ENCODE peak calls at places on chromosomes 12 and 14, in eight cellular contexts. One of them, this sample, is unnamed.

GRCh38 chr12:88575361-88575959 is 4.8 kb downstream of the KITLG start:
- DNase-seq in activated B cell treated with CpG ODN at 0.5 μM for 24 hours: no peak
- DNase-seq in neural crest cell: no peak
- DNase-seq in M059J: no peak
- DNase-seq in H9: no peak
- DNase-seq in Caki2: no peak
- DNase-seq in effector CD4-positive, alpha-beta T cell: no peak
- DNase-seq in small intestine: no peak
- DNase-seq in this sample: no peak

GRCh38 chr12:120262852-120263724 is 2.4 kb downstream of the PXN start:
- DNase-seq in activated B cell treated with CpG ODN at 0.5 μM for 24 hours: no peak
- DNase-seq in neural crest cell: no peak
- DNase-seq in M059J: no peak
- DNase-seq in H9: peak; percentile 29
- DNase-seq in Caki2: peak; percentile 38
- DNase-seq in effector CD4-positive, alpha-beta T cell: no peak
- DNase-seq in small intestine: no peak
- DNase-seq in this sample: no peak

GRCh38 chr12:86710110-86710509 is 453.9 kb upstream of the MGAT4C start:
- DNase-seq in activated B cell treated with CpG ODN at 0.5 μM for 24 hours: no peak
- DNase-seq in neural crest cell: no peak
- DNase-seq in M059J: peak; percentile 6
- DNase-seq in H9: no peak
- DNase-seq in Caki2: no peak
- DNase-seq in effector CD4-positive, alpha-beta T cell: no peak
- DNase-seq in small intestine: no peak
- DNase-seq in this sample: no peak

GRCh38 chr14:36478782-36479181 is 41.2 kb downstream of the NKX2-1 start:
- DNase-seq in activated B cell treated with CpG ODN at 0.5 μM for 24 hours: no peak
- DNase-seq in neural crest cell: no peak
- DNase-seq in M059J: peak; percentile 61
- DNase-seq in H9: no peak
- DNase-seq in Caki2: no peak
- DNase-seq in effector CD4-positive, alpha-beta T cell: no peak
- DNase-seq in small intestine: no peak
- DNase-seq in this sample: no peak

GRCh38 chr12:100229036-100229635 is 28.5 kb downstream of the ACTR6 start:
- DNase-seq in activated B cell treated with CpG ODN at 0.5 μM for 24 hours: no peak
- DNase-seq in neural crest cell: no peak
- DNase-seq in M059J: peak; percentile 49
- DNase-seq in H9: no peak
- DNase-seq in Caki2: peak; percentile 3
- DNase-seq in effector CD4-positive, alpha-beta T cell: no peak
- DNase-seq in small intestine: peak; percentile 53
- DNase-seq in this sample: no peak

GRCh38 chr14:75310295-75311059 is 31.8 kb downstream of the FOS start:
- DNase-seq in activated B cell treated with CpG ODN at 0.5 μM for 24 hours: no peak
- DNase-seq in neural crest cell: peak; percentile 31
- DNase-seq in M059J: peak; percentile 86
- DNase-seq in H9: peak; percentile 94
- DNase-seq in Caki2: no peak
- DNase-seq in effector CD4-positive, alpha-beta T cell: no peak
- DNase-seq in small intestine: no peak
- DNase-seq in this sample: no peak

GRCh38 chr12:8844665-8845064 is 22.2 kb downstream of the A2ML1 start:
- DNase-seq in activated B cell treated with CpG ODN at 0.5 μM for 24 hours: no peak
- DNase-seq in neural crest cell: no peak
- DNase-seq in M059J: peak; percentile 10
- DNase-seq in H9: no peak
- DNase-seq in Caki2: no peak
- DNase-seq in effector CD4-positive, alpha-beta T cell: no peak
- DNase-seq in small intestine: peak; percentile 20
- DNase-seq in this sample: no peak

GRCh38 chr12:12379831-12380730 is 23.2 kb downstream of the BORCS5 start:
- DNase-seq in activated B cell treated with CpG ODN at 0.5 μM for 24 hours: no peak
- DNase-seq in neural crest cell: no peak
- DNase-seq in M059J: no peak
- DNase-seq in H9: no peak
- DNase-seq in Caki2: no peak
- DNase-seq in effector CD4-positive, alpha-beta T cell: peak; percentile 54
- DNase-seq in small intestine: peak; percentile 39
- DNase-seq in this sample: no peak

GRCh38 chr12:123141615-123142517 is 9.0 kb downstream of the PITPNM2 start:
- DNase-seq in activated B cell treated with CpG ODN at 0.5 μM for 24 hours: no peak
- DNase-seq in neural crest cell: no peak
- DNase-seq in M059J: peak; percentile 94
- DNase-seq in H9: no peak
- DNase-seq in Caki2: peak; percentile 84
- DNase-seq in effector CD4-positive, alpha-beta T cell: no peak
- DNase-seq in small intestine: peak; percentile 97
- DNase-seq in this sample: no peak

GRCh38 chr14:52852810-52853521 is 61.6 kb upstream of the GNPNAT1 start:
- DNase-seq in activated B cell treated with CpG ODN at 0.5 μM for 24 hours: no peak
- DNase-seq in neural crest cell: no peak
- DNase-seq in M059J: no peak
- DNase-seq in H9: no peak
- DNase-seq in Caki2: no peak
- DNase-seq in effector CD4-positive, alpha-beta T cell: no peak
- DNase-seq in small intestine: no peak
- DNase-seq in this sample: no peak

GRCh38 chr14:104292084-104292970 is 153.9 kb downstream of the KIF26A start:
- DNase-seq in activated B cell treated with CpG ODN at 0.5 μM for 24 hours: no peak
- DNase-seq in neural crest cell: no peak
- DNase-seq in M059J: no peak
- DNase-seq in H9: peak; percentile 51
- DNase-seq in Caki2: no peak
- DNase-seq in effector CD4-positive, alpha-beta T cell: no peak
- DNase-seq in small intestine: no peak
- DNase-seq in this sample: no peak

GRCh38 chr12:49705479-49706267 is 1.5 kb downstream of the FMNL3 start:
- DNase-seq in activated B cell treated with CpG ODN at 0.5 μM for 24 hours: peak; percentile 41
- DNase-seq in neural crest cell: no peak
- DNase-seq in M059J: peak; percentile 89
- DNase-seq in H9: peak; percentile 64
- DNase-seq in Caki2: no peak
- DNase-seq in effector CD4-positive, alpha-beta T cell: no peak
- DNase-seq in small intestine: no peak
- DNase-seq in this sample: peak; percentile 6

GRCh38 chr14:95413289-95414215 is 93.8 kb upstream of the CLMN start:
- DNase-seq in activated B cell treated with CpG ODN at 0.5 μM for 24 hours: no peak
- DNase-seq in neural crest cell: no peak
- DNase-seq in M059J: peak; percentile 22
- DNase-seq in H9: no peak
- DNase-seq in Caki2: no peak
- DNase-seq in effector CD4-positive, alpha-beta T cell: no peak
- DNase-seq in small intestine: no peak
- DNase-seq in this sample: no peak

GRCh38 chr12:78584695-78585094 is 279.9 kb upstream of the SYT1 start:
- DNase-seq in activated B cell treated with CpG ODN at 0.5 μM for 24 hours: no peak
- DNase-seq in neural crest cell: no peak
- DNase-seq in M059J: peak; percentile 5
- DNase-seq in H9: peak; percentile 73
- DNase-seq in Caki2: peak; percentile 34
- DNase-seq in effector CD4-positive, alpha-beta T cell: no peak
- DNase-seq in small intestine: no peak
- DNase-seq in this sample: no peak

GRCh38 chr14:99854831-99855230 is 61.6 kb downstream of the EML1 start:
- DNase-seq in activated B cell treated with CpG ODN at 0.5 μM for 24 hours: no peak
- DNase-seq in neural crest cell: no peak
- DNase-seq in M059J: no peak
- DNase-seq in H9: no peak
- DNase-seq in Caki2: no peak
- DNase-seq in effector CD4-positive, alpha-beta T cell: no peak
- DNase-seq in small intestine: no peak
- DNase-seq in this sample: no peak

GRCh38 chr12:50033317-50033679 is 8.0 kb upstream of the RACGAP1 start:
- DNase-seq in activated B cell treated with CpG ODN at 0.5 μM for 24 hours: no peak
- DNase-seq in neural crest cell: no peak
- DNase-seq in M059J: no peak
- DNase-seq in H9: no peak
- DNase-seq in Caki2: no peak
- DNase-seq in effector CD4-positive, alpha-beta T cell: no peak
- DNase-seq in small intestine: no peak
- DNase-seq in this sample: no peak

GRCh38 chr12:92899388-92900001 is 29.6 kb downstream of the EEA1 start:
- DNase-seq in activated B cell treated with CpG ODN at 0.5 μM for 24 hours: no peak
- DNase-seq in neural crest cell: no peak
- DNase-seq in M059J: peak; percentile 98
- DNase-seq in H9: no peak
- DNase-seq in Caki2: peak; percentile 73
- DNase-seq in effector CD4-positive, alpha-beta T cell: no peak
- DNase-seq in small intestine: no peak
- DNase-seq in this sample: no peak

GRCh38 chr14:104665663-104666522 is 23.5 kb upstream of the INF2 start:
- DNase-seq in activated B cell treated with CpG ODN at 0.5 μM for 24 hours: no peak
- DNase-seq in neural crest cell: peak; percentile 76
- DNase-seq in M059J: peak; percentile 29
- DNase-seq in H9: peak; percentile 59
- DNase-seq in Caki2: peak; percentile 67
- DNase-seq in effector CD4-positive, alpha-beta T cell: no peak
- DNase-seq in small intestine: peak; percentile 69
- DNase-seq in this sample: no peak

GRCh38 chr14:38207830-38208815 is at the start of gene SSTR1:
- DNase-seq in activated B cell treated with CpG ODN at 0.5 μM for 24 hours: no peak
- DNase-seq in neural crest cell: no peak
- DNase-seq in M059J: no peak
- DNase-seq in H9: peak; percentile 64
- DNase-seq in Caki2: peak; percentile 13
- DNase-seq in effector CD4-positive, alpha-beta T cell: no peak
- DNase-seq in small intestine: peak; percentile 98
- DNase-seq in this sample: no peak

GRCh38 chr14:50669441-50669986 is 1.4 kb upstream of the SAV1 start:
- DNase-seq in activated B cell treated with CpG ODN at 0.5 μM for 24 hours: no peak
- DNase-seq in neural crest cell: no peak
- DNase-seq in M059J: no peak
- DNase-seq in H9: no peak
- DNase-seq in Caki2: peak; percentile 52
- DNase-seq in effector CD4-positive, alpha-beta T cell: no peak
- DNase-seq in small intestine: no peak
- DNase-seq in this sample: no peak

GRCh38 chr12:19850341-19851065 is 411.2 kb downstream of the AEBP2 start:
- DNase-seq in activated B cell treated with CpG ODN at 0.5 μM for 24 hours: no peak
- DNase-seq in neural crest cell: no peak
- DNase-seq in M059J: peak; percentile 92
- DNase-seq in H9: no peak
- DNase-seq in Caki2: no peak
- DNase-seq in effector CD4-positive, alpha-beta T cell: no peak
- DNase-seq in small intestine: no peak
- DNase-seq in this sample: no peak

GRCh38 chr12:123905319-123905925 is 67.2 kb downstream of the CCDC92 start:
- DNase-seq in activated B cell treated with CpG ODN at 0.5 μM for 24 hours: no peak
- DNase-seq in neural crest cell: peak; percentile 61
- DNase-seq in M059J: peak; percentile 77
- DNase-seq in H9: peak; percentile 68
- DNase-seq in Caki2: peak; percentile 61
- DNase-seq in effector CD4-positive, alpha-beta T cell: peak; percentile 59
- DNase-seq in small intestine: peak; percentile 77
- DNase-seq in this sample: peak; percentile 57

GRCh38 chr12:45944771-45945170 is 45.6 kb downstream of the SCAF11 start:
- DNase-seq in activated B cell treated with CpG ODN at 0.5 μM for 24 hours: no peak
- DNase-seq in neural crest cell: no peak
- DNase-seq in M059J: no peak
- DNase-seq in H9: no peak
- DNase-seq in Caki2: no peak
- DNase-seq in effector CD4-positive, alpha-beta T cell: no peak
- DNase-seq in small intestine: no peak
- DNase-seq in this sample: no peak

GRCh38 chr14:68633131-68633991 is 159.5 kb downstream of the ZFP36L1 start:
- DNase-seq in activated B cell treated with CpG ODN at 0.5 μM for 24 hours: no peak
- DNase-seq in neural crest cell: peak; percentile 38
- DNase-seq in M059J: no peak
- DNase-seq in H9: peak; percentile 20
- DNase-seq in Caki2: no peak
- DNase-seq in effector CD4-positive, alpha-beta T cell: no peak
- DNase-seq in small intestine: no peak
- DNase-seq in this sample: no peak

GRCh38 chr12:70052931-70053497 is 190.2 kb upstream of the CNOT2 start:
- DNase-seq in activated B cell treated with CpG ODN at 0.5 μM for 24 hours: no peak
- DNase-seq in neural crest cell: no peak
- DNase-seq in M059J: peak; percentile 62
- DNase-seq in H9: no peak
- DNase-seq in Caki2: peak; percentile 65
- DNase-seq in effector CD4-positive, alpha-beta T cell: no peak
- DNase-seq in small intestine: peak; percentile 94
- DNase-seq in this sample: no peak

GRCh38 chr12:56086608-56087007 is 6.6 kb downstream of the ERBB3 start:
- DNase-seq in activated B cell treated with CpG ODN at 0.5 μM for 24 hours: no peak
- DNase-seq in neural crest cell: no peak
- DNase-seq in M059J: no peak
- DNase-seq in H9: no peak
- DNase-seq in Caki2: no peak
- DNase-seq in effector CD4-positive, alpha-beta T cell: no peak
- DNase-seq in small intestine: no peak
- DNase-seq in this sample: no peak

GRCh38 chr14:75216427-75217006 is 40.1 kb upstream of the TMED10 start:
- DNase-seq in activated B cell treated with CpG ODN at 0.5 μM for 24 hours: no peak
- DNase-seq in neural crest cell: no peak
- DNase-seq in M059J: no peak
- DNase-seq in H9: no peak
- DNase-seq in Caki2: no peak
- DNase-seq in effector CD4-positive, alpha-beta T cell: no peak
- DNase-seq in small intestine: no peak
- DNase-seq in this sample: no peak

This sample was measured in memory B cell.